ENCODE peak calls at places on chromosomes 3 and 15, in nine cellular contexts. X is tibial artery, A is endodermal cell, U is substantia nigra, N is fibroblast of lung, Z is heart right ventricle, D is brain microvascular endothelial cell, K is cardiac muscle cell, H is lung. S is an unnamed sample.
A peak's percentile ranks its signal among the peaks of the same experiment; 100 is the strongest.

GRCh38 chr15:83012038-83012490 is 625 bp upstream of the C15orf40 start:
- DNase-seq in X (no peak), A (no peak), U (no peak), N (peak; percentile 21), Z (no peak), D (no peak), K (no peak), H (no peak), S (peak; percentile 5)

GRCh38 chr3:196694941-196695848 is 16.9 kb downstream of the CEP19 start:
- DNase-seq in X (no peak), A (no peak), U (no peak), N (no peak), Z (no peak), D (no peak), K (no peak), H (no peak), S (no peak)

GRCh38 chr15:80638553-80639167 is 56.5 kb upstream of the ABHD17C start:
- DNase-seq in X (no peak), A (no peak), U (no peak), N (no peak), Z (no peak), D (no peak), K (no peak), H (no peak), S (no peak)

GRCh38 chr3:60053518-60054265 is 1003.9 kb upstream of the CFAP20DC start:
- DNase-seq in X (no peak), A (no peak), U (no peak), N (peak; percentile 56), Z (no peak), D (peak; percentile 63), K (no peak), H (no peak), S (no peak)

GRCh38 chr3:142904639-142905441 is 16.0 kb upstream of the PCOLCE2 start:
- DNase-seq in X (peak; percentile 54), A (peak; percentile 68), U (no peak), N (peak; percentile 8), Z (no peak), D (no peak), K (peak; percentile 35), H (no peak), S (no peak)

GRCh38 chr3:158168996-158169573 is 59.2 kb downstream of the RSRC1 start:
- DNase-seq in X (no peak), A (no peak), U (no peak), N (no peak), Z (no peak), D (peak; percentile 44), K (no peak), H (no peak), S (no peak)

GRCh38 chr3:149706905-149707304 is 45.4 kb downstream of the COMMD2 start:
- DNase-seq in X (no peak), A (no peak), U (no peak), N (peak; percentile 86), Z (no peak), D (no peak), K (no peak), H (no peak), S (no peak)

GRCh38 chr3:76753599-76753998 is 286.3 kb upstream of the ROBO2 start:
- DNase-seq in X (no peak), A (no peak), U (no peak), N (peak; percentile 42), Z (no peak), D (no peak), K (peak; percentile 16), H (no peak), S (no peak)

GRCh38 chr3:72042397-72043211 is 257.7 kb upstream of the PROK2 start:
- DNase-seq in X (no peak), A (peak; percentile 65), U (no peak), N (peak; percentile 45), Z (no peak), D (peak; percentile 11), K (no peak), H (no peak), S (no peak)

GRCh38 chr15:45268135-45268534 is 16.1 kb downstream of the SLC28A2 start:
- DNase-seq in X (no peak), A (peak; percentile 84), U (no peak), N (no peak), Z (no peak), D (no peak), K (no peak), H (no peak), S (no peak)

GRCh38 chr3:23567917-23568316 is 237.8 kb upstream of the UBE2E1 start:
- DNase-seq in X (no peak), A (no peak), U (no peak), N (peak; percentile 84), Z (no peak), D (peak; percentile 99), K (no peak), H (no peak), S (no peak)

GRCh38 chr3:135491478-135491877 is 474.1 kb upstream of the PPP2R3A start:
- DNase-seq in X (no peak), A (peak; percentile 72), U (no peak), N (no peak), Z (no peak), D (peak; percentile 28), K (no peak), H (no peak), S (no peak)

GRCh38 chr3:44323341-44323955 is 15.1 kb upstream of the TCAIM start:
- DNase-seq in X (peak; percentile 86), A (peak; percentile 81), U (peak; percentile 51), N (peak; percentile 80), Z (peak; percentile 21), D (peak; percentile 63), K (peak; percentile 72), H (no peak), S (peak; percentile 46)

GRCh38 chr3:99656606-99657005 is 18.2 kb downstream of the COL8A1 start:
- DNase-seq in X (no peak), A (no peak), U (no peak), N (peak; percentile 38), Z (no peak), D (no peak), K (no peak), H (no peak), S (no peak)

GRCh38 chr3:4517643-4518042 is 24.5 kb downstream of the ITPR1 start:
- DNase-seq in X (no peak), A (no peak), U (no peak), N (no peak), Z (no peak), D (no peak), K (no peak), H (no peak), S (no peak)
- H3K27ac ChIP-seq in X (no peak overlapping the region), A (no peak overlapping the region), U (no peak overlapping the region), N (no peak overlapping the region), Z (no peak overlapping the region), D (no peak overlapping the region), K (no peak overlapping the region), H (no peak overlapping the region), S (no peak overlapping the region)

GRCh38 chr3:11009898-11010297 is 17.4 kb downstream of the SLC6A1 start:
- DNase-seq in X (no peak), A (no peak), U (no peak), N (no peak), Z (no peak), D (no peak), K (no peak), H (no peak), S (no peak)
- H3K27ac ChIP-seq in X (no peak overlapping the region), A (no peak overlapping the region), U (peak overlapping the region; percentile 76), N (no peak overlapping the region), Z (no peak overlapping the region), D (no peak overlapping the region), K (no peak overlapping the region), H (no peak overlapping the region), S (no peak overlapping the region)

GRCh38 chr15:28179270-28179669 is 80.2 kb upstream of the OCA2 start:
- DNase-seq in X (no peak), A (no peak), U (no peak), N (no peak), Z (no peak), D (no peak), K (no peak), H (no peak), S (no peak)
- H3K27ac ChIP-seq in X (no peak overlapping the region), A (no peak overlapping the region), U (no peak overlapping the region), N (no peak overlapping the region), Z (no peak overlapping the region), D (no peak overlapping the region), K (no peak overlapping the region), H (no peak overlapping the region), S (no peak overlapping the region)

DNA sequence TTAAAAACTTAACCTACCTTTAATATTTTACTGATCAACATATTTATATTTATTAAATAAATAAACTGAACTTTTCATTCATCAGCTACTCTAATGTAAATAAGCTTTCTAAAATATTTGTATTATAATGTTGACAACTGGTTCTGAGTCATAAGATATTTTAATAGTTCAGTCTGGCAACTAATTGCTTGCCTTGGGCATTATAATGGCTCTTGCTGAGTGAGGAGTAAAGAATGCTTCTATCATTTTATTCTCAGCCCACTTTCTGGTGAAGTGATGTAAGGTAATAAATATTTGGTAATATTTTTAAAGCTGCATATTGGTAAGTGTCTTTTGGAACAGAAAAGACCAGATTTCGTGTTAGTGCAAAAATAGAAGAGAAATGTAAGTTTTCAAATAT is 81.5 kb downstream of the DIPK2A start:
- DNase-seq in X (no peak), A (no peak), U (no peak), N (peak; percentile 65), Z (no peak), D (peak; percentile 18), K (no peak), H (no peak), S (no peak)
- H3K27ac ChIP-seq in X (no peak overlapping the region), A (no peak overlapping the region), U (no peak overlapping the region), N (no peak overlapping the region), Z (no peak overlapping the region), D (no peak overlapping the region), K (no peak overlapping the region), H (no peak overlapping the region), S (no peak overlapping the region)

DNA sequence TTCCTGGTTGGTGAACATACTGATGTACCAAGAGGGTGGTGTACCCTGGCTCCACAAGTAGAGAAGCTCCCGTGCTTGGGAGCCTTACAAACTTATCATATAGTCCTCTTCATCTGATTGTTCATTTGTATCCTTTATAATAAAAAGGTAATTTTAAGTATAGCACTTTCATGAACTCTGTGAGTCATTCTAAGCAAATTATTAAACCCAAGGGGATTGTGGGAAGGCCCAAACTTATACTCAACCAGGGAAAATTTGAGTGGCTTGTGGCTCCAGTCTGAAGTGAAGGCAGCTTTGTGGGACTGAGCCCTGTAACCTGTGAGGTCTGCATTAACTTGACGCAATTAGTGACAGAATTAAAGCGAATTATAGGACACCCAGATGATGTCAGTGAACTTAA is 29.0 kb downstream of the TTBK2 start:
- DNase-seq in X (no peak), A (no peak), U (no peak), N (peak; percentile 13), Z (no peak), D (peak; percentile 17), K (no peak), H (no peak), S (no peak)
- H3K27ac ChIP-seq in X (no peak overlapping the region), A (no peak overlapping the region), U (no peak overlapping the region), N (peak overlapping the region; percentile 32), Z (no peak overlapping the region), D (no peak overlapping the region), K (no peak overlapping the region), H (no peak overlapping the region), S (no peak overlapping the region)